ENCODE peak calls at places on chromosomes 13 and 19, in eight cellular contexts. I is CD4-positive, alpha-beta memory T cell; P is T-helper 17 cell; X is SW 1271; O is AG09309; W is fibroblast of mammary gland; L is ascending aorta; Z is T-helper 2 cell. K is an unnamed sample.

GRCh38 chr19:32255566-32256295 is 89.7 kb upstream of the ZNF507 start:
- DNase-seq in P (no peak), I (no peak), O (no peak), W (no peak), X (no peak), L (no peak), Z (no peak), K (no peak)

GRCh38 chr13:52711277-52711676 is 28.3 kb downstream of the CNMD start:
- DNase-seq in O (no peak), X (no peak), Z (no peak), L (no peak), W (no peak), P (no peak), I (no peak), K (no peak)

GRCh38 chr13:39815345-39816111 is 160.1 kb downstream of the COG6 start:
- DNase-seq in O (no peak), I (no peak), X (no peak), P (no peak), L (no peak), Z (no peak), W (peak; percentile 27), K (no peak)

GRCh38 chr19:24166055-24166454 is 79.1 kb downstream of the ZNF254 start:
- DNase-seq in Z (no peak), X (peak; percentile 12), I (no peak), L (no peak), W (no peak), O (no peak), P (no peak), K (no peak)

GRCh38 chr13:49444517-49445395 is 682 bp downstream of the SETDB2 start:
- DNase-seq in L (no peak), O (no peak), Z (no peak), X (peak; percentile 37), I (peak; percentile 53), P (no peak), W (peak; percentile 87), K (peak; percentile 12)

GRCh38 chr13:51645154-51645650 is 60.9 kb downstream of the WDFY2 start:
- DNase-seq in I (peak; percentile 88), O (peak; percentile 49), Z (no peak), X (peak; percentile 54), P (no peak), L (no peak), W (peak; percentile 85), K (peak; percentile 21)

GRCh38 chr19:10776900-10777650 is 58.9 kb downstream of the TMED1 start:
- DNase-seq in I (no peak), L (no peak), O (no peak), X (no peak), Z (no peak), P (no peak), W (no peak), K (no peak)

GRCh38 chr13:91148098-91148497 is 199.4 kb upstream of the MIR17HG start:
- DNase-seq in L (no peak), Z (no peak), X (no peak), P (no peak), W (no peak), O (no peak), I (no peak), K (no peak)

GRCh38 chr13:68168448-68168847 is 938.3 kb upstream of the PCDH9 start:
- DNase-seq in P (no peak), L (no peak), O (no peak), Z (no peak), I (no peak), X (no peak), W (no peak), K (no peak)

GRCh38 chr19:10292206-10292788 is 2.5 kb downstream of the ICAM5 start:
- DNase-seq in W (peak; percentile 43), L (peak; percentile 36), P (peak; percentile 54), I (peak; percentile 53), Z (peak; percentile 67), X (no peak), O (no peak), K (peak; percentile 44)

GRCh38 chr19:29945017-29945416 is 3.0 kb downstream of the URI1 start:
- DNase-seq in L (no peak), Z (no peak), X (no peak), P (no peak), W (no peak), I (no peak), O (no peak), K (no peak)